ENCODE peak calls at places on chromosome 15, in five cellular contexts. Y is BE2C, B is SJSA1, A is mesothelial cell of epicardium, Z is left lung. E is an unnamed sample.

GRCh38 chr15:25557916-25558315 is 119.1 kb upstream of the UBE3A start:
- DNase-seq in A (no peak), Y (no peak), B (no peak), Z (no peak), E (no peak)

GRCh38 chr15:73341886-73342600 is 26.7 kb downstream of the HCN4 start:
- DNase-seq in Y (peak), B (no peak), Z (no peak), A (no peak), E (no peak)

GRCh38 chr15:71302861-71303410 is 187.7 kb downstream of the THSD4 start:
- DNase-seq in A (no peak), B (no peak), Y (no peak), Z (no peak), E (no peak)

GRCh38 chr15:64697911-64698369 is 77.4 kb downstream of the RBPMS2 start:
- DNase-seq in Y (no peak), Z (no peak), A (no peak), B (no peak), E (no peak)

GRCh38 chr15:101852356-101852755 is 40.4 kb downstream of the OR4F15 start:
- DNase-seq in Y (no peak), B (no peak), Z (no peak), A (no peak), E (no peak)

GRCh38 chr15:91496754-91497691 is 356.5 kb upstream of the SLCO3A1 start:
- DNase-seq in A (no peak), Z (no peak), Y (peak), B (no peak), E (no peak)

GRCh38 chr15:64895285-64896065 is 16.2 kb upstream of the ANKDD1A start:
- DNase-seq in B (peak), Z (peak), A (no peak), Y (no peak), E (no peak)

GRCh38 chr15:68199340-68199739 is 5.8 kb downstream of the CALML4 start:
- DNase-seq in A (no peak), B (no peak), Z (no peak), Y (no peak), E (no peak)

GRCh38 chr15:100093211-100094126 is 248.3 kb downstream of the ADAMTS17 start:
- DNase-seq in A (no peak), B (no peak), Y (no peak), Z (no peak), E (no peak)

GRCh38 chr15:70523192-70523591 is 240.2 kb downstream of the UACA start:
- DNase-seq in Z (no peak), A (no peak), B (no peak), Y (no peak), E (no peak)

GRCh38 chr15:87619161-87619960 is 637.2 kb downstream of the NTRK3 start:
- DNase-seq in Z (no peak), A (no peak), B (peak), Y (no peak), E (no peak)

GRCh38 chr15:69253156-69253555 is 45.6 kb upstream of the PAQR5 start:
- DNase-seq in Y (peak), A (no peak), B (peak), Z (no peak), E (no peak)

GRCh38 chr15:81941479-81941878 is 104.3 kb downstream of the MEX3B start:
- DNase-seq in A (no peak), Z (no peak), B (no peak), Y (no peak), E (no peak)

GRCh38 chr15:93852761-93853160 is 378.6 kb upstream of the MCTP2 start:
- DNase-seq in Z (no peak), Y (no peak), B (no peak), A (no peak), E (no peak)

GRCh38 chr15:80920271-80920699 is 69.3 kb downstream of the MESD start:
- DNase-seq in A (no peak), Y (no peak), Z (no peak), B (no peak), E (no peak)

GRCh38 chr15:40769310-40770146 is at the start of gene C15orf62:
- DNase-seq in Z (peak), Y (peak), A (no peak), B (no peak), E (no peak)

GRCh38 chr15:69280783-69281182 is 17.9 kb upstream of the PAQR5 start:
- DNase-seq in Z (no peak), B (no peak), A (no peak), Y (no peak), E (no peak)

GRCh38 chr15:39770748-39771689 is 11.6 kb downstream of the FSIP1 start:
- DNase-seq in Z (no peak), B (peak), Y (no peak), A (no peak), E (no peak)

GRCh38 chr15:68650901-68651709 is 72.3 kb downstream of the CORO2B start:
- DNase-seq in Y (peak), Z (no peak), A (peak), B (no peak), E (no peak)

GRCh38 chr15:81160312-81161214 is 26.5 kb downstream of the CFAP161 start:
- DNase-seq in A (no peak), Z (no peak), B (peak), Y (peak), E (no peak)

GRCh38 chr15:92385096-92385495 is 8.6 kb upstream of the ST8SIA2 start:
- DNase-seq in B (no peak), A (no peak), Z (no peak), Y (no peak), E (no peak)

GRCh38 chr15:28907338-28907961 is 21.7 kb downstream of the APBA2 start:
- DNase-seq in A (no peak), Y (no peak), Z (peak), B (no peak), E (no peak)